ENCODE peak calls at places on chromosomes 11 and 22, in six cellular contexts. P is NB4, K is HepG2, Q is A549, O is GM12878, C is K562. R is an unnamed sample.

GRCh38 chr22:28442951-28443876 is 236.4 kb downstream of the TTC28 start:
- DNase-seq in P (peak; percentile 39), K (peak; percentile 20), Q (no peak), O (no peak), C (no peak), R (peak; percentile 80)

GRCh38 chr22:48106215-48106614 is 1343.8 kb downstream of the TBC1D22A start:
- DNase-seq in P (no peak), K (no peak), Q (no peak), O (no peak), C (no peak), R (no peak)

GRCh38 chr11:19633276-19633675 is 79.4 kb upstream of the NAV2 start:
- DNase-seq in P (no peak), K (no peak), Q (no peak), O (no peak), C (no peak), R (no peak)

GRCh38 chr22:37746366-37747089 is 49.7 kb downstream of the TRIOBP start:
- DNase-seq in P (peak; percentile 36), K (no peak), Q (no peak), O (no peak), C (peak; percentile 66), R (peak; percentile 21)

GRCh38 chr11:35059040-35059439 is 79.9 kb upstream of the CD44 start:
- DNase-seq in P (peak; percentile 37), K (no peak), Q (no peak), O (no peak), C (no peak), R (no peak)

GRCh38 chr11:133078591-133079179 is 453.6 kb downstream of the OPCML start:
- DNase-seq in P (peak; percentile 70), K (peak; percentile 5), Q (peak; percentile 10), O (no peak), C (peak; percentile 53), R (peak; percentile 27)

GRCh38 chr22:32389685-32390084 is 22.4 kb downstream of the RTCB start:
- DNase-seq in P (peak; percentile 40), K (no peak), Q (no peak), O (no peak), C (no peak), R (peak; percentile 19)

GRCh38 chr11:113553905-113554304 is 78.7 kb upstream of the DRD2 start:
- DNase-seq in P (peak; percentile 8), K (no peak), Q (no peak), O (no peak), C (peak; percentile 35), R (no peak)

GRCh38 chr11:71302911-71303310 is 50.5 kb upstream of the SHANK2 start:
- DNase-seq in P (no peak), K (no peak), Q (no peak), O (no peak), C (no peak), R (no peak)

GRCh38 chr11:68495872-68496271 is 35.3 kb downstream of the PPP6R3 start:
- DNase-seq in P (no peak), K (no peak), Q (no peak), O (no peak), C (no peak), R (no peak)

GRCh38 chr22:18056161-18056666 is 21.6 kb upstream of the PEX26 start:
- DNase-seq in P (no peak), K (peak; percentile 77), Q (no peak), O (no peak), C (peak; percentile 31), R (peak; percentile 41)

GRCh38 chr11:15622231-15622890 is 507.6 kb downstream of the INSC start:
- DNase-seq in P (no peak), K (no peak), Q (no peak), O (no peak), C (no peak), R (no peak)

GRCh38 chr11:116644201-116644947 is 128.4 kb downstream of the BUD13 start:
- DNase-seq in P (no peak), K (no peak), Q (no peak), O (no peak), C (no peak), R (no peak)

GRCh38 chr11:113417428-113417827 is 29.8 kb downstream of the ANKK1 start:
- DNase-seq in P (no peak), K (no peak), Q (no peak), O (no peak), C (no peak), R (no peak)

GRCh38 chr11:45105233-45105992 is 41.0 kb upstream of the PRDM11 start:
- DNase-seq in P (peak; percentile 86), K (peak; percentile 40), Q (peak; percentile 84), O (no peak), C (peak; percentile 82), R (peak; percentile 70)

GRCh38 chr11:94141511-94142307 is 13.1 kb downstream of the PANX1 start:
- DNase-seq in P (no peak), K (no peak), Q (no peak), O (no peak), C (no peak), R (peak; percentile 20)

GRCh38 chr11:27717377-27717776 is 17.1 kb upstream of the BDNF start:
- DNase-seq in P (no peak), K (no peak), Q (peak; percentile 58), O (no peak), C (peak; percentile 22), R (peak; percentile 28)

GRCh38 chr11:126083829-126084607 is 21.4 kb upstream of the CDON start:
- DNase-seq in P (no peak), K (no peak), Q (no peak), O (no peak), C (no peak), R (no peak)
- TF ChIP-seq MYC in P (no peak), K (no peak), Q (no peak), O (no peak), C (no peak), R (no peak)

GRCh38 chr11:62879554-62879953 is 1.1 kb upstream of the SLC3A2 start:
- DNase-seq in P (peak; percentile 33), K (no peak), Q (no peak), O (no peak), C (no peak), R (peak; percentile 43)

GRCh38 chr11:62880803-62881578 is at the start of gene SLC3A2:
- DNase-seq in P (peak; percentile 94), K (peak; percentile 74), Q (peak; percentile 86), O (peak; percentile 47), C (peak; percentile 83), R (peak; percentile 91)

GRCh38 chr11:62879150-62879549 is 1.5 kb upstream of the SLC3A2 start:
- DNase-seq in P (peak; percentile 35), K (no peak), Q (no peak), O (no peak), C (no peak), R (no peak)

GRCh38 chr11:62881579-62882427 is 1.1 kb downstream of the SLC3A2 start:
- DNase-seq in P (peak; percentile 99), K (peak; percentile 88), Q (peak; percentile 97), O (peak; percentile 45), C (peak; percentile 82), R (peak; percentile 97)

GRCh38 chr11:62880231-62880802 is 379 bp upstream of the SLC3A2 start:
- DNase-seq in P (peak; percentile 87), K (no peak), Q (peak; percentile 38), O (no peak), C (no peak), R (peak; percentile 62)
- TF ChIP-seq MYC in P (no peak), K (no peak), Q (no peak), O (no peak), C (no peak), R (no peak)

GRCh38 chr11:131737357-131737756 is 366.9 kb downstream of the NTM start:
- DNase-seq in P (peak; percentile 20), K (no peak), Q (no peak), O (no peak), C (no peak), R (no peak)

GRCh38 chr11:131739243-131739882 is 368.9 kb downstream of the NTM start:
- DNase-seq in P (no peak), K (no peak), Q (no peak), O (no peak), C (no peak), R (no peak)

DNA sequence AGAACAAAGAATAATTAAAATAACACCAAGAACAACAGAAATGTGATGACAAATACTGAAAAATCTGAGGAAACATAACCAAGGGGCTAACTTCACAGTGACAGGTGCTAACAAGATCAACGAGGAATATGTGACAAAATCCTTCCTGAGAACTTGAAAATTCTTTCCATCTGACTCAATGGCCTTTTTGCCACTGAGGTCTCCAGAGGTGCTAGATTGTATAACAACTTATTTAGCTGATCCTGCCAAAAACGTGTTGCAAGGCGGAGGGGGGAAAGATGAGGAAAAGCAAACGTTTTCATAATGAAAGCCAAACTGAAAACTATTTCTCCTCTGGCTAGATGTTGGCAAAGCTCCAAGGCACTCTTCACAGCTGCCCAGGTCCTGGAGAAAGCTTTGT is 364.5 kb downstream of the NTM start:
- DNase-seq in P (no peak), K (no peak), Q (no peak), O (no peak), C (no peak), R (peak; percentile 40)
- TF ChIP-seq MYC in P (no peak), K (no peak), Q (no peak), O (no peak), C (no peak), R (no peak)

GRCh38 chr11:96259053-96259837 is 83.8 kb downstream of the MAML2 start:
- DNase-seq in P (no peak), K (no peak), Q (peak; percentile 10), O (no peak), C (no peak), R (peak; percentile 49)
- TF ChIP-seq MYC in P (no peak), K (no peak), Q (no peak), O (no peak), C (no peak), R (no peak)